ENCODE peak calls at places on chromosome 13, in five cellular contexts. E, R, H, O and Q are unnamed samples.

GRCh38 chr13:20114066-20114465 is 46.8 kb downstream of the GJA3 start:
- DNase-seq in E (no peak), R (no peak), H (no peak), O (no peak), Q (no peak)

GRCh38 chr13:33642374-33643065 is 175.4 kb upstream of the RFC3 start:
- DNase-seq in E (peak; percentile 92), R (no peak), H (no peak), O (peak; percentile 92), Q (peak; percentile 95)

GRCh38 chr13:95643471-95643813 is 1.1 kb downstream of the DZIP1 start:
- DNase-seq in E (peak; percentile 47), R (no peak), H (peak; percentile 19), O (peak; percentile 58), Q (peak; percentile 63)

GRCh38 chr13:52650731-52651130 is 1.9 kb upstream of the SUGT1 start:
- DNase-seq in E (no peak), R (no peak), H (no peak), O (no peak), Q (no peak)

GRCh38 chr13:78636493-78636892 is 22.5 kb downstream of the OBI1 start:
- DNase-seq in E (no peak), R (no peak), H (no peak), O (no peak), Q (no peak)

GRCh38 chr13:48748681-48749080 is 95.0 kb downstream of the CYSLTR2 start:
- DNase-seq in E (no peak), R (no peak), H (no peak), O (no peak), Q (peak; percentile 55)

GRCh38 chr13:50386527-50387123 is 371.4 kb downstream of the KCNRG start:
- DNase-seq in E (peak; percentile 54), R (no peak), H (peak; percentile 69), O (peak; percentile 81), Q (peak; percentile 78)

GRCh38 chr13:113638173-113638746 is 19.7 kb downstream of the ATP4B start:
- DNase-seq in E (no peak), R (no peak), H (no peak), O (no peak), Q (no peak)

GRCh38 chr13:46378411-46378810 is 8.6 kb downstream of the RUBCNL start:
- DNase-seq in E (no peak), R (no peak), H (no peak), O (no peak), Q (no peak)

GRCh38 chr13:47945738-47946137 is 55.3 kb downstream of the SUCLA2 start:
- DNase-seq in E (peak; percentile 67), R (no peak), H (no peak), O (peak; percentile 96), Q (peak; percentile 92)

GRCh38 chr13:66212511-66212910 is 1017.6 kb downstream of the PCDH9 start:
- DNase-seq in E (no peak), R (no peak), H (no peak), O (no peak), Q (no peak)

GRCh38 chr13:20090349-20090748 is 70.5 kb downstream of the GJA3 start:
- DNase-seq in E (peak; percentile 20), R (no peak), H (peak; percentile 15), O (no peak), Q (no peak)

GRCh38 chr13:38008636-38009035 is 139.1 kb upstream of the TRPC4 start:
- DNase-seq in E (peak; percentile 9), R (no peak), H (peak; percentile 20), O (peak; percentile 11), Q (peak; percentile 46)

GRCh38 chr13:75236774-75237173 is 245.2 kb downstream of the TBC1D4 start:
- DNase-seq in E (no peak), R (no peak), H (no peak), O (peak; percentile 22), Q (peak; percentile 15)